ENCODE peak calls at places on chromosomes 2 and 18, in four cellular contexts. P is IMR-90, S is SK-N-SH, E is A549. I is an unnamed sample.

GRCh38 chr2:167964650-167965404 is 282.6 kb downstream of the STK39 start:
- DNase-seq in P (peak; percentile 18), S (peak; percentile 22), E (no peak), I (peak; percentile 10)

GRCh38 chr2:104502904-104503303 is 351.0 kb upstream of the POU3F3 start:
- DNase-seq in P (no peak), S (no peak), E (no peak), I (no peak)

GRCh38 chr2:165691615-165692014 is 102.4 kb downstream of the GALNT3 start:
- DNase-seq in P (peak; percentile 31), S (no peak), E (no peak), I (no peak)

GRCh38 chr2:18149660-18150246 is 271.3 kb downstream of the KCNS3 start:
- DNase-seq in P (peak; percentile 63), S (peak; percentile 57), E (peak; percentile 18), I (peak; percentile 31)

GRCh38 chr2:190318931-190319556 is 582 bp downstream of the HIBCH start:
- DNase-seq in P (peak; percentile 12), S (peak; percentile 22), E (no peak), I (no peak)

GRCh38 chr2:167132066-167132465 is 243.8 kb downstream of the XIRP2 start:
- DNase-seq in P (no peak), S (no peak), E (no peak), I (no peak)

GRCh38 chr2:162243305-162243693 is at the start of gene FAP:
- DNase-seq in P (peak; percentile 95), S (no peak), E (no peak), I (no peak)

GRCh38 chr2:170930132-170931109 is 1.4 kb downstream of the GORASP2 start:
- DNase-seq in P (peak; percentile 17), S (peak; percentile 46), E (peak; percentile 70), I (peak; percentile 82)

GRCh38 chr2:170845343-170845742 is 28.7 kb downstream of the GAD1 start:
- DNase-seq in P (no peak), S (no peak), E (no peak), I (no peak)

GRCh38 chr18:35705988-35706387 is 124.4 kb downstream of the GALNT1 start:
- DNase-seq in P (no peak), S (no peak), E (no peak), I (peak; percentile 15)

GRCh38 chr2:200625958-200626363 is 40.1 kb downstream of the AOX1 start:
- DNase-seq in P (peak; percentile 36), S (no peak), E (no peak), I (no peak)

GRCh38 chr18:22999212-22999611 is 66.1 kb downstream of the RBBP8 start:
- DNase-seq in P (peak; percentile 53), S (no peak), E (no peak), I (no peak)

GRCh38 chr2:88599527-88599926 is 27.7 kb downstream of the EIF2AK3 start:
- DNase-seq in P (no peak), S (no peak), E (no peak), I (no peak)

GRCh38 chr2:120993661-120994060 is 258.0 kb downstream of the GLI2 start:
- DNase-seq in P (no peak), S (no peak), E (no peak), I (no peak)

GRCh38 chr2:172870396-172870795 is 134.8 kb downstream of the RAPGEF4 start:
- DNase-seq in P (no peak), S (no peak), E (no peak), I (no peak)

GRCh38 chr2:65053199-65053598 is 3.0 kb upstream of the CEP68 start:
- DNase-seq in P (no peak), S (no peak), E (no peak), I (no peak)

GRCh38 chr2:49914281-49914680 is 760.0 kb upstream of the FSHR start:
- DNase-seq in P (no peak), S (no peak), E (no peak), I (no peak)

GRCh38 chr2:48189552-48190228 is 283.4 kb upstream of the FBXO11 start:
- DNase-seq in P (no peak), S (no peak), E (no peak), I (no peak)

GRCh38 chr2:84866121-84866520 is 14.8 kb downstream of the TRABD2A start:
- DNase-seq in P (peak; percentile 38), S (no peak), E (no peak), I (no peak)

GRCh38 chr2:1742680-1743395 is 1.5 kb downstream of the PXDN start:
- DNase-seq in P (peak; percentile 90), S (peak; percentile 89), E (peak; percentile 67), I (no peak)
- TF ChIP-seq SMC3 in P (peak; percentile 55), S (peak; percentile 76), E (peak; percentile 55), I (no peak)

DNA sequence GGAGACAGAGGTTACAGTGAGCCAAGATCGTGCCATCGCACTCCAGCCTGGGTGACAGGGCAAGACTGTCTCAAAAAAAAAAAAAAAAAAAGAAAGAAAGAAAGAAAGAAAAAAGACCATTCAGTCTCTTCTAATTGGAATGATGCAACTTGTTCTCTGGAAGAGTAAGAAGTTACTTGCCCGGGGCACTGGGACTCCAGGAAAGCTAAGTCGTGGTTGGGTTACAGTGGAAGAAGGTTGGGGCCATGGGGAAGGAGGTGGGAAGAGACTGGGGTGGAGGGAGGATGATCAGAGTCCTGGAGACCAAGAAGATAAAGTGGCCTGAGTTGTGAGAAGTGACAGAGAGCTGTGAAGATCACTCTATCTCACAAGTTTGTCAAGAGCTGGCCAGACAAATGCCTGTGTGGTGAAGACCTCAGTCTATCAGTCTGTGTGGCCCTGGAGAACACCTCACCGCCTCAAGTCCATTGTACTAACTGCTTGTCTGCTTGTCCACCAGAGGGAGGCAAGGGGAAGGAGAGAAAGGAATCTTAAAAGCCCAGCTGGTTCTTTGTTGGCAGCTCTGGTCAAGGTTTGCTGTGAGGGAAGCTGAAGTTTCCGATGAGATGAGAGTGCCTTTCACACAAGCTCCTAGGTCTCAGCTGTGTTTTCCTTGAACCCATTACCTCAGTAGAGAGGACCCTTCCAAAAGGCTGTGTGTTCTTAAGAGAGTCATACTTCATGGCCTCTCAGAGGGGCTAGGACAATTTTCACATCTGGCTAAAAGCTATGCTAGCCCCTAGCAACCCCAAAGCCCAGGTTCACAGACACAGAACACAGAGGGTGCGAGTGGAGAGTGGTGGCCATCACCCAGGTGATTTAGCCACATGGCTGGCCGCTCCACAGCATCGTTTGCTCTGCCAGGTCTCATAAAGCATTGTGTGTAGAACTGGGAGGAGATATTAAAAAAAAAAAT is 72.0 kb upstream of the TMEM178A start:
- DNase-seq in P (peak; percentile 88), S (no peak), E (peak; percentile 39), I (peak; percentile 56)
- TF ChIP-seq SMC3 in P (peak; percentile 89), S (peak; percentile 53), E (peak; percentile 68), I (peak; percentile 76)

DNA sequence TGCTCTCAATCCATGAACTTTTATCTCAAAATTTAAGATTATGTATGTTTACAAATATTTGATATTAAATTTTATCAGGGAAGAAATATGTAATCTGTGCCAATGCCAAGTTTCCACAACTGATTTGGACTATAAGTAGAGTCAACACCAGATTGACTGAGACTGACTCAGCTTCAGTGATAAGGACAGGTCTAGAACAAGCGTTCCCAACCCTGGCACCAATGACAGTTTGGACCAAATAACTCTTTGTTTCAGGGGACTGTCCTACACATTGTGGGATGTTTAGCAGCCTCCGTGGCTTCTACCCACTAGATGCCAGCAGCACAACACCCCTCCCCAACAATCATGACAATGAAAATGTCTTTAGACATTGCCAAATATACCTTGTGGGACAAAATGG is 165.3 kb downstream of the THADA start:
- DNase-seq in P (no peak), S (no peak), E (no peak), I (no peak)
- TF ChIP-seq SMC3 in P (no peak), S (no peak), E (no peak), I (no peak)

DNA sequence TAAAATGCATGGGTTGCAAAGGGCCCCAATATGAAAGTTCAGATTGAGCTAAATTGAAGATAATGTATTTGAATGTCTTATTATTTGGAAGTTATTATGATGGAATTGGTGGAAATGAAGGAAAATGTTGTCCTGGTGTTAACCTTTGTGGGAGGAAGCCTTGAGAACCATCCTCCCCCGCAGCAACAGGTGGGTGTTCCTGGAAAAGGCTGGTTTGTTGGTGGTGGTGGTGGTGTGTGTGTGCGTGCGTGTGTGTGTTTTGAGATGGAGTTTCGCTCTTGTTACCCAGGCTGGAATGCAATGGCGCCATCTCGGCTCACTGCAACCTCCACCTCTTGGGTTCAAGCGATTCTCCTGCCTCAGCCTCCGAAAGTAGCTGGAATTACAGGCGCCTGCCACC is 36.2 kb downstream of the CHRNA1 start:
- DNase-seq in P (no peak), S (no peak), E (no peak), I (no peak)
- TF ChIP-seq SMC3 in P (no peak), S (no peak), E (no peak), I (no peak)